ENCODE peak calls at places on chromosomes 7 and 10, in five cellular contexts. S is GM23338, P is IMR-90, C is RWPE1, R is fibroblast of mammary gland. J is an unnamed sample.
A peak's percentile ranks its signal among the peaks of the same experiment; 100 is the strongest.

GRCh38 chr7:2158331-2159175 is 74.2 kb downstream of the MAD1L1 start:
- DNase-seq in S (no peak), P (no peak), C (no peak), R (no peak), J (no peak)

GRCh38 chr7:24378871-24379608 is 95.0 kb downstream of the NPY start:
- DNase-seq in S (no peak), P (peak; percentile 50), C (peak; percentile 89), R (peak; percentile 38), J (peak; percentile 67)

GRCh38 chr7:8418627-8419245 is 14.7 kb upstream of the NXPH1 start:
- DNase-seq in S (peak; percentile 90), P (peak; percentile 40), C (peak; percentile 36), R (peak; percentile 62), J (peak; percentile 81)

GRCh38 chr10:62451606-62451965 is 77.4 kb downstream of the ZNF365 start:
- DNase-seq in S (no peak), P (no peak), C (no peak), R (no peak), J (peak; percentile 36)

GRCh38 chr10:127920319-127921074 is 13.6 kb downstream of the PTPRE start:
- DNase-seq in S (no peak), P (no peak), C (no peak), R (no peak), J (no peak)

GRCh38 chr10:122990278-122990677 is 10.1 kb downstream of the PSTK start:
- DNase-seq in S (no peak), P (no peak), C (peak; percentile 36), R (peak; percentile 62), J (no peak)

GRCh38 chr10:74071151-74071550 is 73.2 kb downstream of the VCL start:
- DNase-seq in S (peak; percentile 58), P (peak; percentile 92), C (no peak), R (peak; percentile 78), J (no peak)

GRCh38 chr10:86017841-86018734 is 348.5 kb downstream of the GRID1 start:
- DNase-seq in S (no peak), P (no peak), C (no peak), R (no peak), J (no peak)

GRCh38 chr7:23469961-23470250 is 385 bp downstream of the IGF2BP3 start:
- DNase-seq in S (no peak), P (no peak), C (no peak), R (no peak), J (no peak)

GRCh38 chr10:5720182-5720581 is 35.5 kb downstream of the TASOR2 start:
- DNase-seq in S (no peak), P (no peak), C (peak; percentile 71), R (no peak), J (no peak)

GRCh38 chr7:98935811-98936210 is 57.5 kb downstream of the TRRAP start:
- DNase-seq in S (no peak), P (peak; percentile 68), C (no peak), R (peak; percentile 42), J (no peak)

GRCh38 chr7:98933321-98933720 is 55.0 kb downstream of the TRRAP start:
- DNase-seq in S (no peak), P (no peak), C (no peak), R (no peak), J (no peak)

GRCh38 chr7:98930464-98930863 is 52.1 kb downstream of the TRRAP start:
- DNase-seq in S (no peak), P (no peak), C (no peak), R (no peak), J (no peak)

GRCh38 chr7:98930921-98931320 is 52.6 kb downstream of the TRRAP start:
- DNase-seq in S (no peak), P (peak; percentile 34), C (no peak), R (no peak), J (no peak)

GRCh38 chr7:98934267-98934666 is 55.9 kb downstream of the TRRAP start:
- DNase-seq in S (no peak), P (no peak), C (no peak), R (no peak), J (no peak)
- TF ChIP-seq CTCF in S (no peak), P (no peak), C (no peak), R (no peak), J (no peak)

DNA sequence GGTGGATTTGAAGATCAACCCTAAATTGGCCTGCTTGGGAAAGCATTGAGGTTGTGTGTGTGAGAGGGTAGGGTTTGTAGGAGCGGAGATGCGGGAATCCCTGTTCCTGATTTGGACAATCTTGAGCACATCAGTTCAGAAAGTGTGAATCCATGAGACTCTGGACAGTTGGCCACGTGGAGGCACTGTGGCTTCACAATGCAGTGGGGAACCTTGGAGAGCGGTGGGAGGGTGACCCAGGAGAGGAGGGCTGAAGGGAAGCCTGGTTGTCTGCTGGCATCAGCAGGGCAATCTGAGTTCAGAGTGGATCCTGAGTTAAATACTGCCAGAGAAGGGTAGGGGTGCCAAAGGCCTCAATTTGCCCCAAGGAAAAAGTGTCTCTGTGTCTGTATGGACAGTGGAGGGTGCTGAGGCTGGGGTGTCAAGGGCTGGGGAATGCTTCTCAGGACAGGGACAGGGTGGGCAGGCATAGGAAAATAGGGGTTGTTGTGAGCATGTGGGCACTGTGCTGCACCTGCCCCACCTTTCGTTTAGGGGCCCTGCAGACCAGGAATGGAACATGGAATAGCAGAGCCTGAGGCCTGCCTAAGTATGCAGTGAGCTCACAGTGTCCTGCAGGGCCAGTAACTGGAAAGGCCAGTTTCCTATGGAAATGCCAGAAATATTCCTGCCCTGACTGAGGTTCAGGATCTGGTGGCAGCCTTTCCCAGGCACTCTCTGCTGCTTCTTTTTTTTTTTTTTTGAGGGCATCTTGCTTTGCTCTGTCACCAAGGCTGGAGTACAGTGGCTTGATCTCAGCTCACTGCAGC is 162.9 kb upstream of the PRSS58 start:
- DNase-seq in S (peak; percentile 50), P (peak; percentile 57), C (no peak), R (peak; percentile 40), J (peak; percentile 25)
- TF ChIP-seq CTCF in S (peak; percentile 37), P (peak; percentile 76), C (no peak), R (peak; percentile 47), J (no peak)

DNA sequence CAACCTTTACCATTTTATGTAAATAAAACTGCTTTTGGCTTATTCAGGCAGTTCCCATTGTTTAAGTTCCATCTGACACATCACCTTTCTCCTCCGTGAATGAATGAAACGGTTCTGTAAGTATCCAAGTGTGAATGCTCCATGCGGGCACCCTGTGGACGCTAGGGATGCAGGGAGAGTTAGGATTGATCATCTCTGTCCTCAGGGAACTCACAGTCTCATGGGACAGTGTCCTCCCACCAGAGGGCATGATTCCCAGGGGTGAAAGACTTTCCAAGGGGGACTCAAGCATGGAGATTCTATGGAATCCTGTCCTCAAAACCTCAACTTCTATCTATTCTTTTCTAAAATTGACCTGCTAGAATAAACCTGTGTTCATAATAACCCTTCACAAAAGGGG is 98.8 kb downstream of the HECW1 start:
- DNase-seq in S (peak; percentile 67), P (no peak), C (no peak), R (no peak), J (peak; percentile 36)
- TF ChIP-seq CTCF in S (peak; percentile 61), P (no peak), C (peak; percentile 13), R (peak; percentile 8), J (no peak)

GRCh38 chr7:43112088-43112940 is at the start of gene HECW1:
- DNase-seq in S (peak; percentile 76), P (no peak), C (no peak), R (no peak), J (no peak)

GRCh38 chr7:43113622-43114450 is 1.4 kb downstream of the HECW1 start:
- DNase-seq in S (no peak), P (no peak), C (no peak), R (no peak), J (no peak)

GRCh38 chr7:43110790-43111362 is 1.6 kb upstream of the HECW1 start:
- DNase-seq in S (no peak), P (no peak), C (no peak), R (peak; percentile 32), J (no peak)

GRCh38 chr7:43114451-43114765 is 2.0 kb downstream of the HECW1 start:
- DNase-seq in S (peak; percentile 44), P (no peak), C (no peak), R (no peak), J (no peak)

GRCh38 chr7:43112941-43113621 is 634 bp downstream of the HECW1 start:
- DNase-seq in S (peak; percentile 85), P (peak; percentile 49), C (peak; percentile 46), R (peak; percentile 40), J (no peak)
- TF ChIP-seq CTCF in S (no peak), P (no peak), C (no peak), R (no peak), J (no peak)

GRCh38 chr10:101237080-101237817 is 8.0 kb upstream of the LBX1 start:
- DNase-seq in S (peak; percentile 79), P (no peak), C (no peak), R (no peak), J (no peak)

GRCh38 chr10:101237908-101238731 is 8.9 kb upstream of the LBX1 start:
- DNase-seq in S (no peak), P (no peak), C (no peak), R (no peak), J (no peak)

GRCh38 chr10:101235766-101236165 is 6.5 kb upstream of the LBX1 start:
- DNase-seq in S (peak; percentile 77), P (no peak), C (no peak), R (no peak), J (no peak)

GRCh38 chr10:101236376-101237079 is 7.3 kb upstream of the LBX1 start:
- DNase-seq in S (peak; percentile 81), P (peak; percentile 61), C (no peak), R (peak; percentile 30), J (no peak)

DNA sequence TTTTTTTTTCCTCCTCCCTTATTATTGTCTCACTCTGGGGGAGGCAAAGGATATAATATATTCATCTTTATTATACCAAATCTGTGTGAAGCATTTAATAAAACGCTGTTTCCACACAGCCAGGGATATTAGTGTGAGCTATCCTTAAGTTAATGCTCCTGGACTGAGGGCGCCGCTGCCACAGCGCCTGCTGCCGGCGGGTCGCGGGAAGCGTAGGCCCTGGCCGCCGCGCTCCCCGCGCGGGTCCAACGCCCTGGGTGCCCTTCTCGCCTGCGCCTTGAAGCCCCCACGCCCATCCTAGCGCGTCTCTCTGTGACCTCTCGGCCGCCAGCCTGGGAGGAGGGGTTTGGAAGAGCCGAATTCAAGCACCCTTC is 9.5 kb upstream of the LBX1 start:
- DNase-seq in S (peak; percentile 63), P (no peak), C (no peak), R (no peak), J (no peak)
- TF ChIP-seq CTCF in S (peak; percentile 73), P (peak; percentile 32), C (peak; percentile 55), R (peak; percentile 16), J (no peak)

GRCh38 chr10:133309720-133310398 is 1.1 kb downstream of the ZNF511 start:
- DNase-seq in S (no peak), P (no peak), C (no peak), R (no peak), J (no peak)

GRCh38 chr10:133306941-133307379 is 1.7 kb downstream of the TUBGCP2 start:
- DNase-seq in S (no peak), P (no peak), C (no peak), R (no peak), J (no peak)

GRCh38 chr10:133309111-133309719 is 501 bp downstream of the ZNF511 start:
- DNase-seq in S (peak; percentile 90), P (peak; percentile 85), C (peak; percentile 96), R (peak; percentile 85), J (peak; percentile 90)

GRCh38 chr10:133307776-133308430 is 769 bp downstream of the TUBGCP2 start:
- DNase-seq in S (peak; percentile 78), P (peak; percentile 58), C (peak; percentile 64), R (peak; percentile 58), J (peak; percentile 85)

GRCh38 chr10:133308431-133309110 is at the start of the genes TUBGCP2 and ZNF511:
- DNase-seq in S (peak; percentile 81), P (peak; percentile 79), C (peak; percentile 82), R (peak; percentile 76), J (peak; percentile 83)
- TF ChIP-seq CTCF in S (no peak), P (peak; percentile 19), C (no peak), R (no peak), J (no peak)

GRCh38 chr10:52215745-52216361 is 98.2 kb upstream of the DKK1 start:
- DNase-seq in S (peak; percentile 79), P (peak; percentile 81), C (peak; percentile 43), R (peak; percentile 77), J (peak; percentile 57)
- TF ChIP-seq CTCF in S (peak; percentile 95), P (peak; percentile 89), C (peak; percentile 71), R (peak; percentile 73), J (peak; percentile 56)